ENCODE peak calls at places on chromosomes 3 and 15, in seven cellular contexts. V is upper lobe of right lung, L is body of pancreas, F is IMR-90, C is colonic mucosa, P is K562, H is tibial artery. X is an unnamed sample.

GRCh38 chr3:39103791-39104552 is 3.5 kb downstream of the GORASP1 start:
- DNase-seq in V (no peak), L (no peak), F (no peak), C (no peak), P (no peak), H (no peak), X (no peak)

GRCh38 chr15:50114381-50114780 is 4.7 kb downstream of the ATP8B4 start:
- DNase-seq in V (peak; percentile 68), L (no peak), F (no peak), C (no peak), P (no peak), H (peak; percentile 51), X (no peak)

GRCh38 chr15:95929232-95929846 is 401.2 kb upstream of the NR2F2 start:
- DNase-seq in V (no peak), L (no peak), F (peak; percentile 38), C (no peak), P (peak; percentile 86), H (no peak), X (no peak)

GRCh38 chr3:194369522-194370279 is at the start of gene LRRC15:
- DNase-seq in V (no peak), L (no peak), F (peak; percentile 71), C (peak; percentile 23), P (no peak), H (no peak), X (peak; percentile 41)

GRCh38 chr3:97821413-97821809 is 400 bp upstream of the CRYBG3 start:
- DNase-seq in V (peak; percentile 82), L (peak; percentile 53), F (no peak), C (peak; percentile 61), P (peak; percentile 7), H (peak; percentile 26), X (no peak)

GRCh38 chr3:32448686-32449474 is 53.8 kb downstream of the CMTM6 start:
- DNase-seq in V (peak; percentile 37), L (no peak), F (no peak), C (no peak), P (no peak), H (peak; percentile 38), X (no peak)

GRCh38 chr15:89401636-89402252 is 67.1 kb upstream of the POLG start:
- DNase-seq in V (no peak), L (no peak), F (peak; percentile 85), C (no peak), P (no peak), H (no peak), X (peak; percentile 40)

GRCh38 chr3:182971637-182972036 is 8.7 kb downstream of the DCUN1D1 start:
- DNase-seq in V (no peak), L (no peak), F (peak; percentile 40), C (no peak), P (no peak), H (no peak), X (no peak)

GRCh38 chr15:80174017-80174746 is 21.4 kb downstream of the FAH start:
- DNase-seq in V (no peak), L (no peak), F (peak; percentile 83), C (no peak), P (no peak), H (peak; percentile 83), X (no peak)

GRCh38 chr3:13712682-13713180 is 163.8 kb downstream of the FBLN2 start:
- DNase-seq in V (peak; percentile 17), L (peak; percentile 2), F (no peak), C (peak; percentile 6), P (no peak), H (no peak), X (no peak)

GRCh38 chr3:66817946-66818557 is 180.1 kb upstream of the KBTBD8 start:
- DNase-seq in V (no peak), L (no peak), F (no peak), C (no peak), P (no peak), H (no peak), X (no peak)

GRCh38 chr3:134473868-134474546 is 11.8 kb downstream of the ANAPC13 start:
- DNase-seq in V (no peak), L (peak; percentile 83), F (peak; percentile 87), C (peak; percentile 91), P (peak; percentile 17), H (peak; percentile 82), X (peak; percentile 79)

GRCh38 chr3:58639842-58640241 is 26.7 kb downstream of the FAM3D start:
- DNase-seq in V (no peak), L (no peak), F (no peak), C (no peak), P (no peak), H (no peak), X (no peak)

GRCh38 chr3:58236527-58237237 is 910 bp upstream of the ABHD6 start:
- DNase-seq in V (no peak), L (no peak), F (no peak), C (peak; percentile 38), P (no peak), H (peak; percentile 26), X (no peak)

GRCh38 chr15:71485094-71485693 is 325.2 kb upstream of the NR2E3 start:
- DNase-seq in V (no peak), L (no peak), F (no peak), C (no peak), P (peak; percentile 16), H (no peak), X (no peak)

GRCh38 chr3:40201770-40202169 is 107.7 kb upstream of the EIF1B start:
- DNase-seq in V (no peak), L (no peak), F (no peak), C (no peak), P (no peak), H (no peak), X (no peak)

GRCh38 chr3:193902557-193903256 is 233.2 kb upstream of the HES1 start:
- DNase-seq in V (no peak), L (no peak), F (no peak), C (no peak), P (no peak), H (no peak), X (no peak)

GRCh38 chr3:130935761-130936160 is 41.9 kb downstream of the ATP2C1 start:
- DNase-seq in V (no peak), L (no peak), F (peak; percentile 78), C (no peak), P (no peak), H (no peak), X (no peak)

GRCh38 chr3:16516695-16517481 is 3.4 kb upstream of the RFTN1 start:
- DNase-seq in V (no peak), L (no peak), F (peak; percentile 74), C (no peak), P (no peak), H (no peak), X (peak; percentile 80)

GRCh38 chr3:23232879-23233278 is 29.8 kb downstream of the UBE2E2 start:
- DNase-seq in V (no peak), L (no peak), F (no peak), C (no peak), P (no peak), H (no peak), X (no peak)

GRCh38 chr3:111302073-111302472 is 230.5 kb downstream of the NECTIN3 start:
- DNase-seq in V (no peak), L (no peak), F (no peak), C (no peak), P (no peak), H (no peak), X (no peak)

GRCh38 chr3:111301238-111301798 is 229.7 kb downstream of the NECTIN3 start:
- DNase-seq in V (no peak), L (no peak), F (peak; percentile 10), C (no peak), P (no peak), H (no peak), X (no peak)

GRCh38 chr3:111303760-111304159 is 232.1 kb downstream of the NECTIN3 start:
- DNase-seq in V (no peak), L (no peak), F (peak; percentile 66), C (no peak), P (no peak), H (no peak), X (no peak)

DNA sequence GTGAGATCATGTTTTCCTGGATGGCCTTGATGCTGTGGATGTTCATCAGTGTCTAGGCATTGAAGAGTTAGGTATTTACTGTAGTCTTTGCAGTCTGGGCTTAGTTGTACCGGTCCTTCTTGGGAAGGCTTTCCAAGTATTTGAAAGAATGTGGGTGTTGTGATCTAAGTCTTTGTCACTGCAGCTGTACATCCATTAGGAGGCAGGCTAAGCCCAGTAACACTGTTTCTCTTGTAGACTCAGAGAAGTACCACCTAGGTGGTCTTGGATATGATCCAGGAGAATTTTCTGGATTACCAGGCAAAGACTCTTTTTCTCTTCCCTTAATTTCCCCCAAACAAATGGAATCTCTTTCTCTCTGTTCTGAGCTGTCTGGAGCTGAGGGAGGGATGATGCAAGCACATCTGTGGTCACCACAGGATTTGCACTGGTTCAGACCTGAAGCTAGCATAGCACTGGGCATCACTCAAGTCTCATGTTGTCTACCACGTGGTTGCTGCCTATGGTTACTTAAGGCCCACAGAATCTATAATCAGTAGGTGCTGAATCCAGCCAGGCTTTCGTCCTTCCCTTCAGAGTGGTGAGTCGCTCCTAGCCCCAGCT is 227.6 kb downstream of the NECTIN3 start:
- DNase-seq in V (no peak), L (no peak), F (peak; percentile 52), C (no peak), P (no peak), H (no peak), X (no peak)
- TF ChIP-seq CTCF in V (no peak), L (no peak), F (peak; percentile 28), C (no peak), P (no peak), H (no peak), X (peak; percentile 9)

DNA sequence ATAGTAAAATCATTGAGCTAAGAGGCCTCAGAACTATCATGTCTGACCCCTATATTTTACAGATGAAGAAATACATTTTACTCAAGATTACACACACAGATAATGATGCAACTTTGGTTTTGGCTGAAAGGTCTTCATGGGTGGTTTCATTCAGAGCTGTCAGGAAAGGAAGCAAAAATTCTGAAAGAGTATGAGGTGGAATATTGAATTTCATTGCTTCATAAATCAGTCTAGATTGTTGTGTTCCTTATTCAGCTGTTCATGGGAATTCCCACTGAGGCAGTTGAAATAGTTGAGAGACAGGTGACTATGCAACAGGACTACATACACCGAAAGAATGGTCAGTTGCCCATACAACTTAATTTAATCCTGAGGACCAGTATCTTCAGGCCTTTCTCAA is 39.4 kb downstream of the CD200 start:
- DNase-seq in V (no peak), L (no peak), F (no peak), C (no peak), P (no peak), H (no peak), X (peak; percentile 53)
- H3K27ac ChIP-seq in V (no peak overlapping the region), L (no peak overlapping the region), F (no peak overlapping the region), C (no peak overlapping the region), P (no peak overlapping the region), H (no peak overlapping the region), X (no peak overlapping the region)

GRCh38 chr3:107421881-107422280 is 44.6 kb downstream of the CCDC54 start:
- DNase-seq in V (no peak), L (no peak), F (no peak), C (no peak), P (no peak), H (no peak), X (no peak)
- TF ChIP-seq CTCF in V (no peak), L (no peak), F (no peak), C (no peak), P (no peak), H (no peak), X (no peak)

DNA sequence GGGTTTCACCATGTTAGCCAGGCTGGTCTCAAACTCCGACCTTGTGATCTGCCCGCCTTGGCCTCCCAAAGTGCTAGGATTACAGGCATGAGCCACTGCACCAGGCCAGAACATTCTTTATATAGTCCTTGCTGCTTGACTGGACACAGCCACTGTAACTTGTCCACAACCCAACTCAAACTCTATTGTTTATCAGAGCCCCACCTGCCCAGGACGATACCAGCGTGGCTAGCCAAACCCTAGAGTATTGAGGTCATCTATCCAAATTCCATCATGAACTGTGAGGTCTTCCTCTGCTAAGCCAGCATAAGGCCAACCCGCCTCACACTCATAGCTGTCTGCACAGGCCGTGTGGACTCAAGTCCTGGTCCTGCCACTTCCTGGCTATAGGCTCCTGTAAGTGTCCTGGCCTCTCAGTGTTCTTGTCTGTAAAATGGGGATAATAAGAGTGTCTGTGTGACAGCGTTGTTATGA is 63.9 kb downstream of the DAPK2 start:
- DNase-seq in V (no peak), L (peak; percentile 1), F (no peak), C (peak; percentile 13), P (no peak), H (no peak), X (no peak)
- H3K27ac ChIP-seq in V (peak overlapping the region; percentile 11), L (no peak overlapping the region), F (no peak overlapping the region), C (no peak overlapping the region), P (no peak overlapping the region), H (no peak overlapping the region), X (no peak overlapping the region)

X was measured in cardiac muscle cell.